ENCODE peak calls at places on chromosome 5, in eight cellular contexts. T is brain microvascular endothelial cell, U is IMR-90, Z is upper lobe of right lung, W is heart right ventricle, A is lower lobe of right lung, M is colonic mucosa, Y is heart left ventricle. X is an unnamed sample.

GRCh38 chr5:169545762-169546161 is 37.8 kb upstream of the SPDL1 start:
- DNase-seq in T (no peak), U (peak), Z (no peak), W (no peak), A (no peak), M (no peak), Y (no peak), X (peak)

GRCh38 chr5:42691413-42691861 is 65.2 kb upstream of the CCDC152 start:
- DNase-seq in T (peak), U (peak), Z (no peak), W (peak), A (no peak), M (no peak), Y (peak), X (no peak)

GRCh38 chr5:125017796-125018195 is 271.4 kb upstream of the ZNF608 start:
- DNase-seq in T (no peak), U (no peak), Z (no peak), W (no peak), A (no peak), M (no peak), Y (no peak), X (no peak)

GRCh38 chr5:127549551-127549950 is 32.1 kb downstream of the PRRC1 start:
- DNase-seq in T (no peak), U (no peak), Z (no peak), W (no peak), A (no peak), M (no peak), Y (no peak), X (no peak)

GRCh38 chr5:124747770-124748686 is 1.6 kb upstream of the ZNF608 start:
- DNase-seq in T (no peak), U (peak), Z (no peak), W (no peak), A (no peak), M (no peak), Y (no peak), X (peak)

GRCh38 chr5:9456435-9457042 is 89.3 kb downstream of the SEMA5A start:
- DNase-seq in T (peak), U (peak), Z (no peak), W (no peak), A (no peak), M (no peak), Y (no peak), X (no peak)

GRCh38 chr5:154899107-154899816 is 38.7 kb downstream of the GEMIN5 start:
- DNase-seq in T (no peak), U (no peak), Z (peak), W (no peak), A (peak), M (no peak), Y (no peak), X (no peak)

GRCh38 chr5:112284561-112284960 is 134.5 kb downstream of the EPB41L4A start:
- DNase-seq in T (no peak), U (no peak), Z (no peak), W (no peak), A (no peak), M (no peak), Y (no peak), X (no peak)

GRCh38 chr5:129963359-129963758 is 59.1 kb downstream of the CHSY3 start:
- DNase-seq in T (peak), U (peak), Z (no peak), W (no peak), A (no peak), M (no peak), Y (no peak), X (peak)

GRCh38 chr5:122291000-122291592 is 20.9 kb upstream of the SNCAIP start:
- DNase-seq in T (no peak), U (no peak), Z (no peak), W (no peak), A (no peak), M (no peak), Y (no peak), X (no peak)

GRCh38 chr5:43996221-43996620 is 393.0 kb downstream of the FGF10 start:
- DNase-seq in T (no peak), U (no peak), Z (no peak), W (no peak), A (no peak), M (no peak), Y (no peak), X (no peak)

GRCh38 chr5:127924606-127925005 is 159.0 kb upstream of the SLC12A2 start:
- DNase-seq in T (no peak), U (no peak), Z (no peak), W (no peak), A (no peak), M (no peak), Y (no peak), X (no peak)

GRCh38 chr5:147576646-147577535 is 67.0 kb upstream of the DPYSL3 start:
- DNase-seq in T (peak), U (peak), Z (peak), W (peak), A (peak), M (peak), Y (peak), X (peak)

GRCh38 chr5:135880801-135881200 is 14.8 kb downstream of the IL9 start:
- DNase-seq in T (no peak), U (no peak), Z (no peak), W (no peak), A (no peak), M (no peak), Y (no peak), X (peak)

DNA sequence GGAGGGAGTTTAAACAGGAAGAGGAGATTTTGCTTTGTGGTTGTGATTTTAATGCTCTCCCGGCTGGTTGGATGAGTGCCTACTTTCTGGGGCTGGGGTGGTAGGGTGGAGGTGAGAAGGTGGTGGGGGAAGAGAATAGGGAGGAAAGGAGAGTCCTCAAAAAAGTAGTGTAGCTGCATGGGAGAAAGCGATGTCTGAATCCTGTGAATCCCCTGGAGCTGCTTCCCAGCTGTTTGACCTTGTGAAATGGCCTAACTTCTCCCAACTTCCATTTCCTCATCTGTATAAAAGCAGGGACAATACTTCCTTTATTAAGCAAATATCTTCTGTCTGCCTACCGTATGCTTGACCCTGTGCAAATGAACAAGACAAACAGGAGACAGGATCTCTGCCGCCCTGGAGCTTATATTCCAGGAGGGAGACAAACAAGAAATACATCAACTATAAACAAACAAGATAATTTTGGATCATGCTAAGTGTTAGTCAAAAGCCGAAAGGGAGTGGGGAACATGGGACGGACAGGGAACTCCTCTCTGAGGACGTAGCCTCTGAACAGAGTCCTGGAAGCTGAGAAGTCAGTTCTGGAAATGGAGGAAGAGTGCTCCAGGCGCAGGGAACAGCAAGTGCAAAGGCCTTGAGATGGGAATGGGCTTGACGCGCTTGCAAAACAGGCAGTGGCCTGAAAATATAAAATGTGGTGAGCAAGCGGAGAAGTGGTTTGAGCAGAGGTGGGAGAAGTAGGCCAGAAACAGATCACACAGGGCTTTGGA is 103.5 kb downstream of the SPRY4 start:
- DNase-seq in T (no peak), U (peak), Z (no peak), W (no peak), A (no peak), M (peak), Y (no peak), X (no peak)
- TF ChIP-seq CTCF in T (no peak), U (no peak), Z (no peak), W (no peak), A (no peak), M (no peak), Y (no peak), X (no peak)

DNA sequence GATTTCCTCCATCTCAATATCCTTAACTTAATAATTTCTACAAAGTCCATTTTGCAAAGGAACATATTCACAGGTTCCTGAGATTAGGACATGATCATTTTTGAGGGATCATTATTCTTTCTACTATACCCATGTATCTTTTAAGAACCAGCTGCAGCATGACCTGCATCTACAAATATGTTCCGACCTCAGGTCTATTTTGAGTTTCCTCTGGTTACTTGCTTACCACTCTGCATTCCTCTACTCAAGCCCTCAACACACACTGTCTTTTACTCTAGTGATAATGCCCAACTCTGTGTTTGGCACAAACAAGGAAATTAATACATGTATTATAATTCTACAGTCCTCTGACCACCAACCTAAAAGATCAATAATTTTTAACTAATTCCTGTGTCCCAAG is 386.1 kb downstream of the DNAH5 start:
- DNase-seq in T (no peak), U (peak), Z (no peak), W (no peak), A (no peak), M (no peak), Y (no peak), X (no peak)
- H3K27ac ChIP-seq in T (no peak), U (no peak), Z (no peak), W (no peak), A (no peak), M (no peak), Y (no peak), X (no peak)

GRCh38 chr5:150301901-150302300 is 804 bp downstream of the ARSI start:
- DNase-seq in T (no peak), U (no peak), Z (no peak), W (no peak), A (no peak), M (no peak), Y (no peak), X (no peak)

GRCh38 chr5:150303070-150303595 is 428 bp upstream of the ARSI start:
- DNase-seq in T (no peak), U (peak), Z (no peak), W (no peak), A (no peak), M (no peak), Y (no peak), X (no peak)

GRCh38 chr5:150303660-150304411 is 1.1 kb upstream of the ARSI start:
- DNase-seq in T (no peak), U (peak), Z (no peak), W (no peak), A (no peak), M (no peak), Y (no peak), X (no peak)

GRCh38 chr5:150301170-150301505 is 1.6 kb downstream of the ARSI start:
- DNase-seq in T (no peak), U (peak), Z (no peak), W (no peak), A (no peak), M (no peak), Y (no peak), X (no peak)

DNA sequence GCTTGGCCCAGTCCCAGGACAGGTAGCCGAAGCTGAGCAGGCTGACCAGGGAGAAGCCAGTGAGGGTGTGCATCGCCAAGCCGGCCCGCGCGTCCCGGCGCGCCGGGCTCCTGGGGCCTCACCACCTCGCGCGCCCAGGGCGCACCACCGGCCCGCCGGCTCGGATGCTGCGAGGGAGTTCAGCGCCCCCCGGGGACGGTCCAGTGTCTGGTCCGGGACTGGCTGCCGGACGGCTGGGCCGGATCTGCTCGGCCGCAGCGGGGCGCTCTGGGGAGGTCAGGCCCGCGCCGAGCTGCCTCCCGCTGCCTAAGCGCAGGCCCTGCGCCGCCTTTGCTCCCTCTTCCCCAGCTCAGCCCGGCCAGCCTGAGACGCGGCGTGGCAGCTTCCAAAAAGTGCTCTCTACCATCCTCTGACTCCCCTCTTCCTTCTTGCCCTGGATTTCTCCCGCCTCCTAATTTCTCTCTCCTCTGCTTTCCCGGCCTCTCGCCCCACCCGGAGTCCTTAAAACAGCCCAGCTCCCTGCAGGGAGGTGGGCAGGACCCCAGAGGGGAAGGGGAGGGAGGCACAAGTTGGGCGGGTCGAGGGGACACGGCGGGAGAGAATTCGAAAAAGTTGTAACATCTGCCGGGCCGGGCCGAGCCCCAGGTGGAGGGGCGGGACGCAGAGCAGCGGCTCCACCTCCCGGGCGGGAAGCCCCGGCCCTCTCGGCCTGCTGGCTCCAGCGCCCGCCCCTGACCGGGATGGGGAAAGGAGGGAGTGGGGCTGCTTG is at the start of gene ARSI:
- DNase-seq in T (no peak), U (no peak), Z (no peak), W (peak), A (no peak), M (peak), Y (peak), X (peak)
- TF ChIP-seq CTCF in T (peak), U (peak), Z (peak), W (no peak), A (no peak), M (no peak), Y (no peak), X (no peak)

GRCh38 chr5:60595183-60595582 is 104.8 kb downstream of the DEPDC1B start:
- DNase-seq in T (no peak), U (no peak), Z (no peak), W (no peak), A (no peak), M (no peak), Y (no peak), X (no peak)

GRCh38 chr5:60594715-60595114 is 105.3 kb downstream of the DEPDC1B start:
- DNase-seq in T (no peak), U (no peak), Z (no peak), W (no peak), A (no peak), M (no peak), Y (no peak), X (no peak)

GRCh38 chr5:60598424-60598823 is 101.5 kb downstream of the DEPDC1B start:
- DNase-seq in T (no peak), U (no peak), Z (no peak), W (no peak), A (no peak), M (no peak), Y (no peak), X (no peak)

DNA sequence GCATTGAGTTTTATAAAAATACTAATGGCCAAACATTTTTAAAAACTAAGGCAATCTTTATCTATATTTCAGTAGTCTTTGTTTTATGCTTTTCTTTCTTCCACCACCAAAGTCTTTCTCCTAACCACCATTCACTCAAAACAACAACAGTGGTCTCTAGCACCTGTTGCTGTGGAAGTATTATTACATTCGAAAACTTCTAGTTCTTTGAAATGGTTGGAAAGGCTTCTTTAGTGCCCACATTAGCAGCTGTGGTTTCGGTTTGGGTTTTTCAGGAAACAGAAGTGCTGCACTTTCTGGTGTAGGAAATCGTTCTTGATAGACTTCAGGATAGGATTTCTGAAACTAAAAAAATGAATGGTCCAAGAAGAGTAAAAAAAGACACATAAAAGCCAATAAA is 102.4 kb downstream of the DEPDC1B start:
- DNase-seq in T (no peak), U (no peak), Z (no peak), W (no peak), A (no peak), M (no peak), Y (no peak), X (no peak)
- H3K27ac ChIP-seq in T (no peak), U (no peak), Z (no peak), W (no peak), A (no peak), M (no peak), Y (no peak), X (no peak)

GRCh38 chr5:58185397-58186195 is 274.3 kb downstream of the PLK2 start:
- DNase-seq in T (peak), U (peak), Z (no peak), W (no peak), A (no peak), M (no peak), Y (no peak), X (no peak)

GRCh38 chr5:58187473-58188286 is 272.2 kb downstream of the PLK2 start:
- DNase-seq in T (no peak), U (no peak), Z (no peak), W (no peak), A (no peak), M (no peak), Y (no peak), X (no peak)

GRCh38 chr5:58184910-58185309 is 275.0 kb downstream of the PLK2 start:
- DNase-seq in T (peak), U (peak), Z (no peak), W (no peak), A (no peak), M (no peak), Y (no peak), X (peak)

GRCh38 chr5:58191451-58191850 is 268.4 kb downstream of the PLK2 start:
- DNase-seq in T (no peak), U (no peak), Z (no peak), W (no peak), A (no peak), M (no peak), Y (no peak), X (no peak)

DNA sequence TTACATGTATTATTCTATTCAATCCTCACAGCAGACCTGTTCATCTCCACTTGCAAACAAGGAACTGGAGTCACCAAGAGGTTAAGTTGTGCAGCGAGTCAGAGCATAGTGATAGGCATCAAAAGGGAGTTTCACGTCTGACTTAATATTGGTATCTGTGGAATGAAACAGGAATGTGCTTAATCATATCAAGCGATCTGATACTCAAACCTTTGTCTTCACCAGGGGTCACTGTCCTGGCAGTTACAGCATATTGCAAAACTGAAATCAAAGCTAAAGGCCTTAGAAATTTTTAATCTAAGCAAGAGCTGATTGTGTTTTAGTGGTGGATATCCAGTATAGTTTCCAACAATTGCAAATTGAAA is 271.6 kb downstream of the PLK2 start:
- DNase-seq in T (peak), U (peak), Z (no peak), W (no peak), A (no peak), M (no peak), Y (no peak), X (peak)
- TF ChIP-seq CTCF in T (peak), U (no peak), Z (no peak), W (no peak), A (no peak), M (no peak), Y (no peak), X (peak)

DNA sequence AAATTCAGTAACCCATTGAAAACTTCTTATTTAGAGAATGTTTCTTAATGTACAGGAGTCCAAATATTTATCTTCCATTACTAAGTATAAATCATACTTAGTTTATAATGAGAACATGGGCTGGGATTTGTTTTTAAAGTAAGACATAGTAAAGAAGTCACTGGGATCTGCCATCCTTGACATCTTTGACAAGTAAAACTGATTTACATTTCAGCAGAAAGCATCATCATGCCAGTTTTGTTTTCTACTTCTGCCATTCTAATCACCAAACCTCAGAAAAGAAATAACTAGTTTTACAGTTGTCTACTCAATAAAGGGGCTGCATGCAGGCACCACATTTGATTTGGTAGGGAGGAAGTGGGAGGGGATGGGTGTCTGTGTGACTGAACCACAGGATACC is 221.7 kb upstream of the PPP1R2B start:
- DNase-seq in T (no peak), U (no peak), Z (no peak), W (no peak), A (no peak), M (no peak), Y (no peak), X (no peak)
- H3K27ac ChIP-seq in T (no peak), U (no peak), Z (no peak), W (no peak), A (no peak), M (no peak), Y (no peak), X (no peak)

GRCh38 chr5:91642592-91642991 is 259.5 kb upstream of the ARRDC3 start:
- DNase-seq in T (no peak), U (no peak), Z (no peak), W (no peak), A (no peak), M (no peak), Y (no peak), X (no peak)

GRCh38 chr5:91643796-91644195 is 260.7 kb upstream of the ARRDC3 start:
- DNase-seq in T (peak), U (peak), Z (no peak), W (no peak), A (no peak), M (no peak), Y (no peak), X (no peak)

GRCh38 chr5:91641730-91642350 is 258.7 kb upstream of the ARRDC3 start:
- DNase-seq in T (no peak), U (peak), Z (no peak), W (no peak), A (no peak), M (no peak), Y (no peak), X (peak)

GRCh38 chr5:91639744-91640143 is 256.6 kb upstream of the ARRDC3 start:
- DNase-seq in T (no peak), U (no peak), Z (no peak), W (no peak), A (no peak), M (no peak), Y (no peak), X (no peak)

GRCh38 chr5:91645347-91645746 is 262.2 kb upstream of the ARRDC3 start:
- DNase-seq in T (no peak), U (no peak), Z (no peak), W (no peak), A (no peak), M (no peak), Y (no peak), X (no peak)
- TF ChIP-seq CTCF in T (no peak), U (no peak), Z (no peak), W (no peak), A (no peak), M (no peak), Y (no peak), X (no peak)

GRCh38 chr5:39215857-39216256 is 3.5 kb downstream of the FYB1 start:
- DNase-seq in T (no peak), U (no peak), Z (no peak), W (no peak), A (no peak), M (no peak), Y (no peak), X (no peak)

GRCh38 chr5:39214912-39215709 is 4.3 kb downstream of the FYB1 start:
- DNase-seq in T (no peak), U (no peak), Z (no peak), W (no peak), A (no peak), M (no peak), Y (no peak), X (no peak)

GRCh38 chr5:39217365-39218281 is 1.7 kb downstream of the FYB1 start:
- DNase-seq in T (peak), U (peak), Z (peak), W (peak), A (peak), M (peak), Y (peak), X (peak)

GRCh38 chr5:39218482-39219381 is 631 bp downstream of the FYB1 start:
- DNase-seq in T (no peak), U (no peak), Z (no peak), W (no peak), A (no peak), M (no peak), Y (no peak), X (no peak)

GRCh38 chr5:39216621-39217020 is 2.7 kb downstream of the FYB1 start:
- DNase-seq in T (no peak), U (no peak), Z (no peak), W (no peak), A (no peak), M (no peak), Y (no peak), X (no peak)
- H3K27ac ChIP-seq in T (no peak), U (no peak), Z (no peak), W (no peak), A (no peak), M (peak), Y (no peak), X (no peak)

X was measured in RWPE1.